ENCODE peak calls at places on chromosomes 13 and 19, in six cellular contexts. One of them, this sample, is unnamed.

GRCh38 chr19:43229315-43229714 is 23.9 kb upstream of the PSG4 start:
- DNase-seq in osteocyte: no peak
- DNase-seq in fibroblast of mammary gland: no peak
- DNase-seq in cardiac muscle cell: peak
- DNase-seq in right atrium auricular region: no peak
- DNase-seq in heart right ventricle: no peak
- DNase-seq in this sample: no peak

GRCh38 chr13:64234255-64234654 is 2818.6 kb upstream of the PCDH20 start:
- DNase-seq in cardiac muscle cell: peak
- DNase-seq in right atrium auricular region: no peak
- DNase-seq in heart right ventricle: no peak
- DNase-seq in fibroblast of mammary gland: peak
- DNase-seq in osteocyte: no peak
- DNase-seq in this sample: no peak

GRCh38 chr19:17249887-17250548 is 4.3 kb upstream of the NR2F6 start:
- DNase-seq in heart right ventricle: no peak
- DNase-seq in right atrium auricular region: no peak
- DNase-seq in cardiac muscle cell: no peak
- DNase-seq in fibroblast of mammary gland: no peak
- DNase-seq in osteocyte: no peak
- DNase-seq in this sample: no peak

GRCh38 chr13:30892966-30893365 is 13.1 kb upstream of the MEDAG start:
- DNase-seq in fibroblast of mammary gland: peak
- DNase-seq in osteocyte: no peak
- DNase-seq in right atrium auricular region: peak
- DNase-seq in heart right ventricle: no peak
- DNase-seq in cardiac muscle cell: peak
- DNase-seq in this sample: peak

GRCh38 chr19:38100589-38100988 is 123.4 kb downstream of the DPF1 start:
- DNase-seq in fibroblast of mammary gland: no peak
- DNase-seq in cardiac muscle cell: no peak
- DNase-seq in heart right ventricle: no peak
- DNase-seq in osteocyte: no peak
- DNase-seq in right atrium auricular region: no peak
- DNase-seq in this sample: no peak

GRCh38 chr13:66313408-66313807 is 916.7 kb downstream of the PCDH9 start:
- DNase-seq in fibroblast of mammary gland: peak
- DNase-seq in right atrium auricular region: no peak
- DNase-seq in cardiac muscle cell: peak
- DNase-seq in osteocyte: no peak
- DNase-seq in heart right ventricle: no peak
- DNase-seq in this sample: no peak

GRCh38 chr13:30382836-30383525 is 39.3 kb upstream of the UBE2L5 start:
- DNase-seq in right atrium auricular region: no peak
- DNase-seq in fibroblast of mammary gland: no peak
- DNase-seq in cardiac muscle cell: no peak
- DNase-seq in osteocyte: no peak
- DNase-seq in heart right ventricle: no peak
- DNase-seq in this sample: no peak

GRCh38 chr19:48637948-48638830 is 1.0 kb upstream of the DBP start:
- DNase-seq in right atrium auricular region: peak
- DNase-seq in fibroblast of mammary gland: peak
- DNase-seq in osteocyte: peak
- DNase-seq in cardiac muscle cell: peak
- DNase-seq in heart right ventricle: peak
- DNase-seq in this sample: peak

GRCh38 chr13:24083722-24084421 is 76.6 kb upstream of the SPATA13 start:
- DNase-seq in fibroblast of mammary gland: no peak
- DNase-seq in cardiac muscle cell: no peak
- DNase-seq in right atrium auricular region: peak
- DNase-seq in osteocyte: no peak
- DNase-seq in heart right ventricle: no peak
- DNase-seq in this sample: no peak

GRCh38 chr19:32652893-32653625 is 21.9 kb downstream of the ANKRD27 start:
- DNase-seq in heart right ventricle: peak
- DNase-seq in cardiac muscle cell: peak
- DNase-seq in right atrium auricular region: peak
- DNase-seq in osteocyte: no peak
- DNase-seq in fibroblast of mammary gland: peak
- DNase-seq in this sample: no peak

GRCh38 chr19:32650671-32651070 is 24.3 kb downstream of the ANKRD27 start:
- DNase-seq in fibroblast of mammary gland: no peak
- DNase-seq in heart right ventricle: no peak
- DNase-seq in osteocyte: no peak
- DNase-seq in right atrium auricular region: no peak
- DNase-seq in cardiac muscle cell: no peak
- DNase-seq in this sample: no peak

GRCh38 chr19:32653626-32653968 is 21.4 kb downstream of the ANKRD27 start:
- DNase-seq in right atrium auricular region: no peak
- DNase-seq in heart right ventricle: no peak
- DNase-seq in cardiac muscle cell: no peak
- DNase-seq in fibroblast of mammary gland: no peak
- DNase-seq in osteocyte: no peak
- DNase-seq in this sample: no peak

GRCh38 chr19:32649751-32650150 is 25.2 kb downstream of the ANKRD27 start:
- DNase-seq in cardiac muscle cell: no peak
- DNase-seq in right atrium auricular region: no peak
- DNase-seq in heart right ventricle: peak
- DNase-seq in fibroblast of mammary gland: no peak
- DNase-seq in osteocyte: no peak
- DNase-seq in this sample: no peak

DNA sequence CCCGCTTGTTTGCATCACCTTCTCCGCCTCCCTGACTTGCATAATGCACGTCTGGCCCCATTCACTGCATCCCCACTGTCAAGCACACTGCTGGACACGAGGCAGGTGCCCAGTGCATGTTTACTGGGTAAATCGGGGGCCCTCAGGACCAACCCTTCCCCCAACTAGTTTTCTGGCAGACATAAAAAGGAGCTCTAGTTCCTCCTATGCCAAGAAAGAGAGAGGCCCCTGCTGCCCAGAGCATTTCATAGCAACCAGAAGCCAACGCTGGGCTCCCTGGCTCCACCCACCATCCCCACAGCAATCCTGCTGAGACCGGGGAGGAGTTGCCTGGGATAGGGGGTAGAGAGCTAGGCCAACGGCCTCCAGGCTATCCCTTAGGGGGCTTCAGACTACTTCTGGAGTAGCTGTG is 23.2 kb downstream of the ANKRD27 start:
- DNase-seq in fibroblast of mammary gland: no peak
- DNase-seq in osteocyte: no peak
- DNase-seq in right atrium auricular region: no peak
- DNase-seq in cardiac muscle cell: peak
- DNase-seq in heart right ventricle: peak
- DNase-seq in this sample: no peak
- TF ChIP-seq CTCF in fibroblast of mammary gland: no peak
- TF ChIP-seq CTCF in osteocyte: no peak
- TF ChIP-seq CTCF in right atrium auricular region: no peak
- TF ChIP-seq CTCF in cardiac muscle cell: peak
- TF ChIP-seq CTCF in heart right ventricle: peak
- TF ChIP-seq CTCF in this sample: no peak

DNA sequence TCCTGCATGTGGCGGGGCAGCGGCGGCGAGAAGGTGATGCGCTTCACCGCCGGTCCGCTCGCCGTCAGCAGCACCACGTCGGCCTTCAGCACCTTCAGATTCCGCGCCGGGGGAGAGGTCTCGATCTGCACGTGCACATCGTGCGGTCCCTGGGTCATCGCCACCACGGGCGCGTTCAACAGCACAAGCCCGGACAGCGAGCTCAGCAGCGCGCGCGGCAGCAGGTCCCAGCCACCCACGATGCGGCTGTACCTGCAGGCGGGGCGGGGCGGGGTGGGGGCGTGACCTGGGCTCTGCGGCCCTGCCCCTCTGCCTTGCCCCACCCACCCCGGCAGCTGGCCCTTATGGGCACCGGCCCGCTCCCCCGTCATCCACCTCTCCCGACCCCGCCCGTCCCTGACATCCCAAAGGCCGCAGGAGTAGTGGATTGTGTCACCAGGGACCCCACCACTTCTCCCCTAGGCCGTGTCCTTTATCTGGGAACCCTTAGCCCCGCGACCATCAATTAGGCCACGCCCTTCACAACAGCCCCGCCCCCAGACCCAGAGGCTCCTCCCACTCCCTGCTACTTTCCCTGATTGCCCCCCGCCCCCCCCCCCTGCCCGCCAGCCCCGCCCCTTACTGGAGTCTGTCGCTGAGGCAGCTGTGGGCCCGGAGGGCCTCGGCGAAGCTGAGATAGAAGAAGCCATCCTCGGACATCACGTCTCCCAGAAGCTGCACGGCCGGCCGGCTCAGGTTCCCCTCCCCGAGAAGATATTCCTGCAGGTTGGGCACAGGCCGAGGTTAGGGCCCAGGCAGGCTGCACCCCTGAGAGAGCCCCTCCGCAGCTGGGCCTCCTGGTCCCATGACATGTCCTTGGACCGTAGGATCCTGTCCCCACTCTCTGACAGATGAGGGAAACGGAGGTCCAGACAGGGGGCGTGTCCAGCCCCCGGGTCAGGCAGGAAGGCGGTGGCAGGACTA is 6.1 kb downstream of the IL4I1 start:
- DNase-seq in fibroblast of mammary gland: no peak
- DNase-seq in heart right ventricle: no peak
- DNase-seq in cardiac muscle cell: no peak
- DNase-seq in right atrium auricular region: no peak
- DNase-seq in osteocyte: no peak
- DNase-seq in this sample: peak
- TF ChIP-seq CTCF in fibroblast of mammary gland: no peak
- TF ChIP-seq CTCF in heart right ventricle: peak
- TF ChIP-seq CTCF in cardiac muscle cell: peak
- TF ChIP-seq CTCF in right atrium auricular region: peak
- TF ChIP-seq CTCF in osteocyte: peak
- TF ChIP-seq CTCF in this sample: no peak

DNA sequence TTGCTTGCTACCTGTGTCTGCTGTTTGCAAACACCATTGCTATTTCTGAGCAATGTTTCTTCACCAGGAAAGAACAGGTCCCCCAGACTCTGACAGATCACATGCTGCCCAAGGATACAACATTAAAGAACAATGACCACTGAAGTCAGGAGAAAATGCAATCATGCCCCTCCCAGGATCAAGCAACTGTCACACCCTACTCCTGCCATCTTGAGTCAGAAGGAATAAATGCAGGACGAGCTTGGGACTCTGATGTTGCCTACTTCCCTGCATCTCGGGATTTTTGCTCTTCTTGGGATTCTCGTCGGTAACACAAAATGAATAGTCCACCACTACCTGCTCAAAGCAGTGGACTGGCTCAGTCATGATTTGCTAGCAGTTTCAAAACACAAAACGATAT is 490.6 kb downstream of the COG6 start:
- DNase-seq in right atrium auricular region: no peak
- DNase-seq in osteocyte: no peak
- DNase-seq in heart right ventricle: no peak
- DNase-seq in fibroblast of mammary gland: no peak
- DNase-seq in cardiac muscle cell: no peak
- DNase-seq in this sample: no peak
- TF ChIP-seq CTCF in right atrium auricular region: no peak
- TF ChIP-seq CTCF in osteocyte: no peak
- TF ChIP-seq CTCF in heart right ventricle: no peak
- TF ChIP-seq CTCF in fibroblast of mammary gland: no peak
- TF ChIP-seq CTCF in cardiac muscle cell: no peak
- TF ChIP-seq CTCF in this sample: no peak

GRCh38 chr19:29012457-29012856 is 200.5 kb downstream of the UQCRFS1 start:
- DNase-seq in heart right ventricle: no peak
- DNase-seq in fibroblast of mammary gland: no peak
- DNase-seq in cardiac muscle cell: no peak
- DNase-seq in right atrium auricular region: no peak
- DNase-seq in osteocyte: no peak
- DNase-seq in this sample: no peak

GRCh38 chr19:29014857-29015436 is 198.0 kb downstream of the UQCRFS1 start:
- DNase-seq in fibroblast of mammary gland: no peak
- DNase-seq in cardiac muscle cell: no peak
- DNase-seq in heart right ventricle: no peak
- DNase-seq in right atrium auricular region: no peak
- DNase-seq in osteocyte: no peak
- DNase-seq in this sample: no peak

GRCh38 chr19:29015569-29015968 is 197.4 kb downstream of the UQCRFS1 start:
- DNase-seq in osteocyte: no peak
- DNase-seq in heart right ventricle: no peak
- DNase-seq in fibroblast of mammary gland: no peak
- DNase-seq in cardiac muscle cell: no peak
- DNase-seq in right atrium auricular region: no peak
- DNase-seq in this sample: no peak

GRCh38 chr19:29013988-29014387 is 199.0 kb downstream of the UQCRFS1 start:
- DNase-seq in heart right ventricle: no peak
- DNase-seq in osteocyte: no peak
- DNase-seq in right atrium auricular region: no peak
- DNase-seq in fibroblast of mammary gland: no peak
- DNase-seq in cardiac muscle cell: no peak
- DNase-seq in this sample: no peak

DNA sequence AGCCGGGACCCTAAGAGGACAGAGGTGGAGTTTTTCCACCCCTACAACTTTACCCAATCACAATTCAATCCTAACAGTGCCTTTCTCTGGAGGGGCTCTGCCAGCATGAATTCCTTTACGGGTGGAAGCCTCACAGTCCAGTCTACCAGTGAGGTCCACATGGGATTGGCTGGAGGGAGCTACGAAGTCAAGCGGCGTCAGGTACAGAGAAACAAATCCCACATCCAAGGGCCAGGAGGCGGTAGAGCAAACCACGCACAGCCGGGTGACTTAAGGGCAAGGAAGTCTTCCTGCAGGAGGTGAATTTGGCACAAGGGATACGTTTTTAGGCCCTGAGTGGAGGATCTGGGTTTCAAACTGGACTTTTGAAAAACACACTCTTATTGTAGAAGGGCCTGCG is 199.6 kb downstream of the UQCRFS1 start:
- DNase-seq in right atrium auricular region: no peak
- DNase-seq in cardiac muscle cell: no peak
- DNase-seq in osteocyte: no peak
- DNase-seq in heart right ventricle: no peak
- DNase-seq in fibroblast of mammary gland: no peak
- DNase-seq in this sample: no peak
- TF ChIP-seq CTCF in right atrium auricular region: no peak
- TF ChIP-seq CTCF in cardiac muscle cell: no peak
- TF ChIP-seq CTCF in osteocyte: no peak
- TF ChIP-seq CTCF in heart right ventricle: no peak
- TF ChIP-seq CTCF in fibroblast of mammary gland: no peak
- TF ChIP-seq CTCF in this sample: no peak

GRCh38 chr19:49824662-49825061 is 6.6 kb downstream of the MED25 start:
- DNase-seq in fibroblast of mammary gland: no peak
- DNase-seq in osteocyte: no peak
- DNase-seq in right atrium auricular region: no peak
- DNase-seq in heart right ventricle: no peak
- DNase-seq in cardiac muscle cell: no peak
- DNase-seq in this sample: no peak
- TF ChIP-seq CTCF in fibroblast of mammary gland: no peak
- TF ChIP-seq CTCF in osteocyte: no peak
- TF ChIP-seq CTCF in right atrium auricular region: no peak
- TF ChIP-seq CTCF in heart right ventricle: no peak
- TF ChIP-seq CTCF in cardiac muscle cell: no peak
- TF ChIP-seq CTCF in this sample: no peak

This sample was measured in GM12865.